ENCODE peak calls at places on chromosomes 1 and 21, in five cellular contexts. Z is HCT116, T is SK-N-SH, I is HepG2, Q is GM12878. O is an unnamed sample. For H3K4me1, the result is how much of the 10 kb centered on the place peaks cover.

GRCh38 chr1:165442053-165442452 is 2.9 kb downstream of the RXRG start:
- DNase-seq in Z (no peak), Q (no peak), I (no peak), T (no peak), O (no peak)

GRCh38 chr1:231600461-231600976 is 26.1 kb upstream of the DISC1 start:
- DNase-seq in Z (no peak), T (peak), Q (no peak), I (no peak), O (no peak)

GRCh38 chr1:92858564-92859399 is 26.9 kb downstream of the RPL5 start:
- DNase-seq in Z (peak), T (peak), I (peak), Q (peak), O (peak)

GRCh38 chr1:212607206-212607923 is 1.2 kb upstream of the ATF3 start:
- DNase-seq in I (no peak), T (peak), Z (no peak), Q (no peak), O (no peak)

GRCh38 chr1:148263906-148264255 is 111.8 kb upstream of the NBPF11 start:
- DNase-seq in T (no peak), Q (no peak), I (no peak), Z (no peak), O (no peak)

GRCh38 chr1:1421147-1421906 is at the start of gene ANKRD65:
- DNase-seq in T (peak), I (peak), Z (no peak), Q (no peak), O (no peak)

GRCh38 chr1:29708818-29709710 is 472.7 kb downstream of the PTPRU start:
- DNase-seq in T (peak), I (no peak), Q (no peak), Z (no peak), O (peak)

GRCh38 chr1:165287781-165288180 is 68.7 kb downstream of the LMX1A start:
- DNase-seq in T (no peak), I (no peak), Z (no peak), Q (no peak), O (no peak)

GRCh38 chr1:69513621-69514020 is 54.1 kb upstream of the LRRC7 start:
- DNase-seq in T (no peak), Z (no peak), Q (no peak), I (no peak), O (no peak)

GRCh38 chr1:163295949-163296348 is 25.8 kb upstream of the NUF2 start:
- DNase-seq in Z (no peak), Q (no peak), I (no peak), T (no peak), O (no peak)

GRCh38 chr1:30749691-30750583 is 7.6 kb downstream of the LAPTM5 start:
- DNase-seq in Z (no peak), T (no peak), I (no peak), Q (no peak), O (no peak)

GRCh38 chr1:5881526-5882222 is 110.6 kb downstream of the NPHP4 start:
- DNase-seq in T (no peak), I (no peak), Z (no peak), Q (no peak), O (no peak)

GRCh38 chr1:186330758-186331157 is 44.3 kb downstream of the TPR start:
- DNase-seq in I (peak), T (no peak), Z (peak), Q (no peak), O (no peak)

GRCh38 chr21:15966216-15966615 is 236.4 kb downstream of the USP25 start:
- DNase-seq in T (peak), Q (no peak), Z (no peak), I (no peak), O (no peak)

GRCh38 chr1:116853680-116854191 is 56.0 kb upstream of the PTGFRN start:
- DNase-seq in Q (no peak), I (peak), Z (peak), T (peak), O (peak)

GRCh38 chr1:201184734-201185453 is 5.7 kb upstream of the IGFN1 start:
- DNase-seq in T (peak), I (peak), Z (peak), Q (no peak), O (no peak)

GRCh38 chr21:35102488-35103407 is 53.6 kb upstream of the RUNX1 start:
- DNase-seq in T (no peak), Z (no peak), I (peak), Q (no peak), O (no peak)

GRCh38 chr1:22031214-22031962 is 21.1 kb upstream of the CDC42 start:
- DNase-seq in Q (no peak), Z (no peak), I (peak), T (peak), O (no peak)

GRCh38 chr1:225950905-225951351 is 9.9 kb upstream of the LEFTY2 start:
- DNase-seq in T (no peak), Q (no peak), I (no peak), Z (no peak), O (no peak)

GRCh38 chr1:109539676-109540075 is at the start of gene GPR61:
- DNase-seq in I (no peak), T (no peak), Z (no peak), Q (no peak), O (no peak)

GRCh38 chr21:25329227-25329626 is 278.1 kb downstream of the MRPL39 start:
- DNase-seq in Z (no peak), Q (no peak), T (no peak), I (no peak), O (no peak)

GRCh38 chr1:86068841-86069756 is 87.5 kb downstream of the COL24A1 start:
- DNase-seq in Q (no peak), T (no peak), I (no peak), Z (no peak), O (no peak)

GRCh38 chr1:229023651-229024295 is 247.1 kb upstream of the RAB4A start:
- DNase-seq in Q (no peak), Z (no peak), T (no peak), I (no peak), O (no peak)

GRCh38 chr1:94156226-94156625 is 35.3 kb upstream of the ABCA4 start:
- DNase-seq in Z (no peak), Q (no peak), T (no peak), I (no peak), O (no peak)

GRCh38 chr1:20742671-20743070 is 10.2 kb upstream of the SH2D5 start:
- DNase-seq in T (no peak), Q (no peak), I (no peak), Z (no peak), O (no peak)

GRCh38 chr1:41359211-41360073 is 1.8 kb upstream of the FOXO6 start:
- DNase-seq in Z (no peak), Q (no peak), I (no peak), T (no peak), O (no peak)

GRCh38 chr1:179743679-179744400 is 749 bp downstream of the FAM163A start:
- DNase-seq in I (no peak), Q (no peak), Z (no peak), T (peak), O (no peak)

GRCh38 chr1:1024421-1025415 is 4.8 kb downstream of the AGRN start:
- DNase-seq in Z (peak), T (no peak), I (peak), Q (no peak), O (no peak)

GRCh38 chr1:10975567-10976326 is 36.7 kb upstream of the TARDBP start:
- DNase-seq in T (peak), I (peak), Z (no peak), Q (no peak), O (peak)

GRCh38 chr1:90959352-90960206 is 62.3 kb downstream of the ZNF644 start:
- DNase-seq in I (peak), Z (no peak), T (no peak), Q (no peak), O (peak)

GRCh38 chr1:215594640-215595039 is 27.5 kb downstream of the KCTD3 start:
- DNase-seq in Z (no peak), T (no peak), Q (no peak), I (no peak), O (no peak)

GRCh38 chr1:221264848-221265247 is 385.6 kb downstream of the HLX start:
- DNase-seq in Z (no peak), T (no peak), I (no peak), Q (no peak), O (no peak)

GRCh38 chr1:44808938-44809917 is 905 bp downstream of the BTBD19 start:
- DNase-seq in I (peak), Q (peak), T (no peak), Z (no peak), O (no peak)

GRCh38 chr1:30991852-30992606 is 73.5 kb downstream of the PUM1 start:
- DNase-seq in I (no peak), T (no peak), Z (no peak), Q (no peak), O (no peak)

GRCh38 chr1:7387053-7387861 is 383.8 kb upstream of the VAMP3 start:
- DNase-seq in Z (no peak), Q (no peak), T (peak), I (no peak), O (no peak)

GRCh38 chr1:206582537-206583460 is 29.5 kb downstream of the EIF2D start:
- DNase-seq in I (no peak), T (no peak), Z (no peak), Q (no peak), O (no peak)
- H3K4me1 ChIP-seq in I (under half), T (under half), Z (under half), Q (under half), O (under half)

GRCh38 chr21:46063227-46063626 is 34.7 kb upstream of the COL6A2 start:
- DNase-seq in T (no peak), Z (no peak), I (no peak), Q (no peak), O (no peak)
- TF ChIP-seq SIN3A in T (no peak), Z (no peak), I (no peak), Q (no peak), O (no peak)

GRCh38 chr1:154423988-154424326 is 18.8 kb downstream of the IL6R start:
- DNase-seq in T (no peak), Z (no peak), Q (no peak), I (no peak), O (no peak)

GRCh38 chr1:154422521-154422920 is 17.4 kb downstream of the IL6R start:
- DNase-seq in I (no peak), Q (no peak), Z (no peak), T (no peak), O (no peak)

GRCh38 chr1:154423303-154423987 is 18.3 kb downstream of the IL6R start:
- DNase-seq in Q (no peak), I (no peak), T (no peak), Z (no peak), O (no peak)

GRCh38 chr1:154427173-154428139 is 22.3 kb downstream of the IL6R start:
- DNase-seq in T (no peak), Z (no peak), Q (no peak), I (peak), O (no peak)

GRCh38 chr1:154425172-154425571 is 20.0 kb downstream of the IL6R start:
- DNase-seq in Q (no peak), I (no peak), Z (no peak), T (no peak), O (no peak)
- H3K4me1 ChIP-seq in Q (under half), I (half or more), Z (half or more), T (under half), O (under half)

GRCh38 chr21:17461582-17461981 is 51.3 kb upstream of the CXADR start:
- DNase-seq in T (no peak), Q (no peak), I (peak), Z (no peak), O (no peak)
- TF ChIP-seq SIN3A in T (no peak), Q (no peak), I (no peak), Z (no peak), O (no peak)

GRCh38 chr1:184890539-184890973 is 83.8 kb downstream of the NIBAN1 start:
- DNase-seq in I (no peak), Q (no peak), T (no peak), Z (no peak), O (no peak)
- H3K4me1 ChIP-seq in I (under half), Q (under half), T (under half), Z (under half), O (under half)

DNA sequence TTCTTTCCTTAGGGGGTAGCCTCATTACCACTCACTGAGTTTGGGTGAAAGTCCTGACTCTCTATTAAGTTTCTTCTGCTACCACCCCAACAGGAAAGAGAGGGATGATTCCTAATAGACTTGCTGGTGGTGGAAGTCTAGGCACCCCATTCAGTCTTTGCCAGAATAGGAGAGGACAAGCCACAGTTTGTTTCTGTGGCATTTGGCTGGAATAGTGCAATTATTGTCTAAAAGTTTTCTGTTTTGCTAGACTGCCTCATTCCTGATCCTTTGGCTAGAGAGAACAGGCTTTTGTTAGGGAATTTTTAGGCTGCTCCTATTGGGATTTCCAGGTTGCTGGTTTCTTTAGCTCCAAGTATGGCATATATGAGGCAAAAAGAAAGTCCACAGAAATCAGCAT is 9.9 kb upstream of the HJV start:
- DNase-seq in Q (no peak), Z (no peak), T (no peak), I (no peak), O (no peak)
- TF ChIP-seq SIN3A in Q (no peak), Z (no peak), T (no peak), I (no peak), O (no peak)

DNA sequence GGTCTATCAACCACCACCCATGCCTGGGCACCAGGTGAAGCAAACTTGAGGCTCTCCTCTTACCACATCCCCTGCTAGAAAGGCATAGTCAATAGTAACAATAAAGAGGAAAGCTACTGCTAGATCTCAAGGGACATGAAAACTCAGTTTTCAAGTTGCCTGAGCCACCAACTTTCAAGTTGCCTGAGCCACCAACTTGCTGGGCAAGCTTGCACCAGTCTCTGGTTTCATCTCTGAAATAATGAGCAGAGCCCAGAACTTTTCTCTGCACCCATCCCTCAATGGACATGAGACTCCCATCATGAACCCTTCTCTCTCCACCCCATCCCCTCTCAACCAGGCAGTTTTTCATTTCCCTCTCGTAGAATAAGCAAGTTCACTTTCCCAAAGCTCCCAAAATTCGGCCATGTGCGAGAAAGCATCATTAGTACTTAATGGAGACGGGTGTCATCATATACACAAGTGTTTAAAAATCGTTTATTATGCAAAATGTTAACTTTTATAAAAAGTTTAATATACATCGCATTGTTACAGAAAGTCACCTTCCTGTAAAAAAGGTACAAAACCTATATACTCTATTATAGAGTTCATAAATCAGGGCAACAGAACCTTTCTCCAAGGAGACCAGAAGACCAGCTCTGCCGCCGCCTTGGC is 1.7 kb downstream of the ID3 start:
- DNase-seq in I (no peak), Q (no peak), T (no peak), Z (no peak), O (no peak)
- H3K4me1 ChIP-seq in I (half or more), Q (under half), T (half or more), Z (half or more), O (half or more)